ENCODE peak calls at places on chromosomes 11 and 22, in seven cellular contexts. C is neural progenitor cell, Y is SK-N-SH, T is breast epithelium, D is H9, B is heart right ventricle, K is mammary epithelial cell. U is an unnamed sample.
A peak's percentile ranks its signal among the peaks of the same experiment; 100 is the strongest.

GRCh38 chr11:65452806-65453490 is 30.4 kb downstream of the NEAT1 start:
- DNase-seq in C (no peak), Y (peak; percentile 84), T (peak; percentile 35), D (no peak), B (no peak), K (peak; percentile 73), U (no peak)

GRCh38 chr22:27273386-27273785 is 528.2 kb downstream of the MN1 start:
- DNase-seq in C (no peak), Y (no peak), T (no peak), D (no peak), B (no peak), K (no peak), U (no peak)

GRCh38 chr11:131889760-131890620 is 519.6 kb downstream of the NTM start:
- DNase-seq in C (peak; percentile 46), Y (no peak), T (no peak), D (no peak), B (no peak), K (no peak), U (no peak)

GRCh38 chr11:112637046-112637445 is 324.2 kb upstream of the NCAM1 start:
- DNase-seq in C (no peak), Y (no peak), T (no peak), D (no peak), B (no peak), K (no peak), U (no peak)

GRCh38 chr11:27246925-27247324 is 116.1 kb downstream of the CCDC34 start:
- DNase-seq in C (no peak), Y (no peak), T (no peak), D (no peak), B (no peak), K (no peak), U (no peak)

GRCh38 chr22:37533995-37534394 is 14.8 kb upstream of the CARD10 start:
- DNase-seq in C (no peak), Y (no peak), T (no peak), D (no peak), B (no peak), K (peak; percentile 98), U (no peak)

GRCh38 chr22:29727248-29727551 is 7.4 kb downstream of the CABP7 start:
- DNase-seq in C (peak; percentile 84), Y (peak; percentile 91), T (no peak), D (peak; percentile 79), B (peak; percentile 47), K (no peak), U (no peak)

GRCh38 chr11:125451400-125452124 is 44.5 kb downstream of the FEZ1 start:
- DNase-seq in C (peak; percentile 90), Y (peak; percentile 80), T (no peak), D (peak; percentile 91), B (peak; percentile 59), K (peak; percentile 43), U (no peak)

GRCh38 chr11:8205566-8205965 is 36.7 kb upstream of the RIC3 start:
- DNase-seq in C (no peak), Y (no peak), T (no peak), D (peak; percentile 12), B (no peak), K (no peak), U (no peak)

GRCh38 chr11:120807414-120808150 is 216.3 kb upstream of the TBCEL start:
- DNase-seq in C (no peak), Y (no peak), T (no peak), D (peak; percentile 38), B (no peak), K (peak; percentile 26), U (no peak)

GRCh38 chr11:134759855-134760254 is 347.8 kb upstream of the B3GAT1 start:
- DNase-seq in C (no peak), Y (no peak), T (no peak), D (no peak), B (no peak), K (no peak), U (no peak)

GRCh38 chr11:118911113-118911879 is 14.4 kb downstream of the BCL9L start:
- DNase-seq in C (peak; percentile 55), Y (no peak), T (no peak), D (peak; percentile 57), B (no peak), K (peak; percentile 66), U (peak; percentile 39)

GRCh38 chr22:23268139-23268712 is 87.9 kb downstream of the BCR start:
- DNase-seq in C (no peak), Y (no peak), T (no peak), D (no peak), B (no peak), K (no peak), U (no peak)

GRCh38 chr11:62713343-62713742 is 5.9 kb downstream of the GNG3 start:
- DNase-seq in C (no peak), Y (no peak), T (no peak), D (no peak), B (no peak), K (no peak), U (no peak)

GRCh38 chr11:67372993-67373915 is at the start of gene CLCF1:
- DNase-seq in C (peak; percentile 85), Y (peak; percentile 90), T (peak; percentile 68), D (no peak), B (peak; percentile 77), K (peak; percentile 79), U (peak; percentile 71)

GRCh38 chr11:103730151-103730940 is 306.1 kb upstream of the DDI1 start:
- DNase-seq in C (peak; percentile 3), Y (no peak), T (no peak), D (no peak), B (no peak), K (peak; percentile 9), U (no peak)

GRCh38 chr11:102293873-102294601 is 23.2 kb upstream of the BIRC3 start:
- DNase-seq in C (peak; percentile 41), Y (no peak), T (no peak), D (no peak), B (no peak), K (peak; percentile 50), U (no peak)

GRCh38 chr22:28141614-28142013 is 222.6 kb upstream of the PITPNB start:
- DNase-seq in C (no peak), Y (no peak), T (no peak), D (no peak), B (no peak), K (peak; percentile 66), U (no peak)

GRCh38 chr11:45580399-45580798 is 85.0 kb downstream of the CHST1 start:
- DNase-seq in C (peak; percentile 65), Y (no peak), T (no peak), D (no peak), B (no peak), K (peak; percentile 16), U (no peak)

GRCh38 chr22:36465232-36466021 is 16.0 kb downstream of the TXN2 start:
- DNase-seq in C (no peak), Y (no peak), T (peak; percentile 94), D (no peak), B (peak; percentile 52), K (peak; percentile 94), U (no peak)

GRCh38 chr11:36460220-36460619 is 49.9 kb downstream of the TRAF6 start:
- DNase-seq in C (peak; percentile 42), Y (no peak), T (no peak), D (peak; percentile 65), B (no peak), K (no peak), U (no peak)

GRCh38 chr11:132056689-132057088 is 686.3 kb downstream of the NTM start:
- DNase-seq in C (no peak), Y (no peak), T (no peak), D (no peak), B (no peak), K (no peak), U (no peak)

GRCh38 chr11:128767518-128767917 is 73.6 kb downstream of the FLI1 start:
- DNase-seq in C (no peak), Y (no peak), T (no peak), D (no peak), B (no peak), K (no peak), U (no peak)

GRCh38 chr11:126485021-126485781 is 129.7 kb downstream of the ST3GAL4 start:
- DNase-seq in C (no peak), Y (no peak), T (no peak), D (no peak), B (no peak), K (peak; percentile 14), U (no peak)
- TF ChIP-seq CTCF in C (peak; percentile 8), Y (peak; percentile 38), T (no peak), D (no peak), B (peak; percentile 13), K (no peak), U (no peak)

DNA sequence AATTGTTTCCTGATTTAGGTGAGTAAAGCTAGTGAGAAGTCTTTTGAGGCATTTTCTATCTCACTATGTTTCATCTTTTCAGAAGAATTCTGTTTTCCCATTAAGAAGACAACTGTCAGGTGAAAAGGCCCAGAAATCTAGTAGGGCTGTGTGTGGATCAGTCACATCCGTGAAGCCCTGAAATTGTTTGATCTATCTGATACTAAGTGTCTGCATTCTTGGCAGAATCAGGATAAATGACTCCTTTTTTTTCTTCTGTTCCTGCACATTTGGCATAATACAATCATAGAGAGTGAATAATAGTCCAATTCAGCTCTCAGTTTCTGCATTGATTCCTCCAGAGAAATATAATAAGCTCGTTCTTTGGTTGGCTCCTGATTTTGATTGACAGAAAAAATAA is 208.3 kb downstream of the NAV2 start:
- DNase-seq in C (no peak), Y (no peak), T (no peak), D (no peak), B (no peak), K (no peak), U (no peak)
- H3K27ac ChIP-seq in C (no peak overlapping the region), Y (peak overlapping the region; percentile 100), T (peak overlapping the region; percentile 82), D (no peak overlapping the region), B (no peak overlapping the region), K (no peak overlapping the region), U (no peak overlapping the region)

GRCh38 chr22:48751539-48752437 is 1075.9 kb downstream of the BRD1 start:
- DNase-seq in C (no peak), Y (no peak), T (no peak), D (no peak), B (no peak), K (no peak), U (no peak)
- H3K9me3 ChIP-seq in C (no peaks in the 10 kb centered on the region), Y (no peaks in the 10 kb centered on the region), T (no peaks in the 10 kb centered on the region), D (no peaks in the 10 kb centered on the region), B (no peaks in the 10 kb centered on the region), K (peaks cover 76% of the 10 kb centered on the region), U (no peaks in the 10 kb centered on the region)

GRCh38 chr22:32621656-32622003 is 147.0 kb downstream of the FBXO7 start:
- DNase-seq in C (no peak), Y (no peak), T (no peak), D (no peak), B (no peak), K (no peak), U (no peak)

GRCh38 chr22:32619614-32620426 is 145.2 kb downstream of the FBXO7 start:
- DNase-seq in C (no peak), Y (no peak), T (no peak), D (no peak), B (peak; percentile 54), K (peak; percentile 69), U (no peak)

GRCh38 chr22:32622762-32623147 is 148.1 kb downstream of the FBXO7 start:
- DNase-seq in C (peak; percentile 52), Y (no peak), T (no peak), D (no peak), B (no peak), K (no peak), U (no peak)

GRCh38 chr22:32622004-32622761 is 147.6 kb downstream of the FBXO7 start:
- DNase-seq in C (peak; percentile 95), Y (no peak), T (no peak), D (peak; percentile 75), B (peak; percentile 50), K (no peak), U (no peak)

DNA sequence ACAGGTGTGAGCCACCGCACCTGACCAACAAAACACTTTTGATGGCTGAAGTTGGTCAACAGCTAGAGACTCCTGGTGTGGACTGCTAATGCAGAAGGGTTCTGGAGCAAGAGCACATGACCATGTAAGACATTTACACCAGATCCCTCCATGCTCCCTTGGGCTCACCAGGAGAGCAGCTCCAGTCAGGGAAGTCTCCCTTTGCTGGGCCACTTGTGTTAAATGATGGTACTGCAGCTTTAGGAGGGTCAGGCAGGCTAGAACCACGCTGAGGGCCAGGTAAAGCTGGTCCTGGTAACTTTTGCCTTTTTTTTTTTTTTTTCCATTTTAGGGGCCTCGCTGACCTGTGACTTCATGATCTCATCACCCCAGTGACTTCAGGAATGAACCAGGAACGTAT is 146.4 kb downstream of the FBXO7 start:
- DNase-seq in C (no peak), Y (no peak), T (no peak), D (no peak), B (no peak), K (no peak), U (no peak)
- TF ChIP-seq CTCF in C (peak; percentile 21), Y (no peak), T (no peak), D (peak; percentile 34), B (no peak), K (no peak), U (no peak)